ENCODE peak calls at places on chromosomes 5 and 9, in ten cellular contexts. One of them, this sample, is unnamed.
A peak's percentile ranks its signal among the peaks of the same experiment; 100 is the strongest.

GRCh38 chr5:174690256-174690655 is 34.1 kb upstream of the MSX2 start:
- DNase-seq in colonic mucosa: no peak
- DNase-seq in substantia nigra: no peak
- DNase-seq in epithelial cell of prostate: no peak
- DNase-seq in IMR-90: peak; percentile 18
- DNase-seq in thyroid gland: no peak
- DNase-seq in heart right ventricle: no peak
- DNase-seq in fibroblast of lung: peak; percentile 29
- DNase-seq in hepatocyte: peak; percentile 52
- DNase-seq in MM.1S: no peak
- DNase-seq in this sample: no peak

GRCh38 chr5:75640826-75641225 is 29.6 kb downstream of the ANKDD1B start:
- DNase-seq in colonic mucosa: no peak
- DNase-seq in substantia nigra: no peak
- DNase-seq in epithelial cell of prostate: no peak
- DNase-seq in IMR-90: peak; percentile 16
- DNase-seq in thyroid gland: no peak
- DNase-seq in heart right ventricle: no peak
- DNase-seq in fibroblast of lung: peak; percentile 49
- DNase-seq in hepatocyte: no peak
- DNase-seq in MM.1S: no peak
- DNase-seq in this sample: no peak

GRCh38 chr5:148733601-148734438 is 79.5 kb upstream of the HTR4 start:
- DNase-seq in colonic mucosa: peak; percentile 88
- DNase-seq in substantia nigra: peak; percentile 47
- DNase-seq in epithelial cell of prostate: peak; percentile 44
- DNase-seq in IMR-90: peak; percentile 84
- DNase-seq in thyroid gland: peak; percentile 83
- DNase-seq in heart right ventricle: peak; percentile 86
- DNase-seq in fibroblast of lung: peak; percentile 74
- DNase-seq in hepatocyte: peak; percentile 91
- DNase-seq in MM.1S: peak; percentile 86
- DNase-seq in this sample: peak; percentile 38

GRCh38 chr5:87009146-87009545 is 258.5 kb upstream of the RASA1 start:
- DNase-seq in colonic mucosa: no peak
- DNase-seq in substantia nigra: no peak
- DNase-seq in epithelial cell of prostate: no peak
- DNase-seq in IMR-90: peak; percentile 24
- DNase-seq in thyroid gland: no peak
- DNase-seq in heart right ventricle: no peak
- DNase-seq in fibroblast of lung: peak; percentile 69
- DNase-seq in hepatocyte: no peak
- DNase-seq in MM.1S: no peak
- DNase-seq in this sample: no peak

GRCh38 chr9:71762900-71763653 is 5.2 kb downstream of the CEMIP2 start:
- DNase-seq in colonic mucosa: peak; percentile 18
- DNase-seq in substantia nigra: no peak
- DNase-seq in epithelial cell of prostate: no peak
- DNase-seq in IMR-90: peak; percentile 84
- DNase-seq in thyroid gland: no peak
- DNase-seq in heart right ventricle: no peak
- DNase-seq in fibroblast of lung: peak; percentile 93
- DNase-seq in hepatocyte: no peak
- DNase-seq in MM.1S: no peak
- DNase-seq in this sample: no peak

GRCh38 chr5:158246661-158247060 is 387.7 kb upstream of the CLINT1 start:
- DNase-seq in colonic mucosa: no peak
- DNase-seq in substantia nigra: no peak
- DNase-seq in epithelial cell of prostate: no peak
- DNase-seq in IMR-90: no peak
- DNase-seq in thyroid gland: no peak
- DNase-seq in heart right ventricle: no peak
- DNase-seq in fibroblast of lung: no peak
- DNase-seq in hepatocyte: no peak
- DNase-seq in MM.1S: no peak
- DNase-seq in this sample: no peak

GRCh38 chr5:64722588-64722987 is 32.3 kb downstream of the SHISAL2B start:
- DNase-seq in colonic mucosa: no peak
- DNase-seq in substantia nigra: no peak
- DNase-seq in epithelial cell of prostate: no peak
- DNase-seq in IMR-90: no peak
- DNase-seq in thyroid gland: no peak
- DNase-seq in heart right ventricle: no peak
- DNase-seq in fibroblast of lung: no peak
- DNase-seq in hepatocyte: no peak
- DNase-seq in MM.1S: no peak
- DNase-seq in this sample: no peak

GRCh38 chr9:19033015-19033414 is at the start of gene SAXO1:
- DNase-seq in colonic mucosa: no peak
- DNase-seq in substantia nigra: no peak
- DNase-seq in epithelial cell of prostate: no peak
- DNase-seq in IMR-90: no peak
- DNase-seq in thyroid gland: no peak
- DNase-seq in heart right ventricle: no peak
- DNase-seq in fibroblast of lung: no peak
- DNase-seq in hepatocyte: no peak
- DNase-seq in MM.1S: no peak
- DNase-seq in this sample: no peak

GRCh38 chr5:173915310-173916005 is 27.3 kb downstream of the CPEB4 start:
- DNase-seq in colonic mucosa: no peak
- DNase-seq in substantia nigra: no peak
- DNase-seq in epithelial cell of prostate: no peak
- DNase-seq in IMR-90: no peak
- DNase-seq in thyroid gland: no peak
- DNase-seq in heart right ventricle: no peak
- DNase-seq in fibroblast of lung: no peak
- DNase-seq in hepatocyte: no peak
- DNase-seq in MM.1S: peak; percentile 23
- DNase-seq in this sample: no peak

GRCh38 chr5:120062515-120062917 is 401.6 kb upstream of the PRR16 start:
- DNase-seq in colonic mucosa: no peak
- DNase-seq in substantia nigra: no peak
- DNase-seq in epithelial cell of prostate: peak; percentile 62
- DNase-seq in IMR-90: peak; percentile 61
- DNase-seq in thyroid gland: no peak
- DNase-seq in heart right ventricle: no peak
- DNase-seq in fibroblast of lung: peak; percentile 84
- DNase-seq in hepatocyte: no peak
- DNase-seq in MM.1S: no peak
- DNase-seq in this sample: no peak

DNA sequence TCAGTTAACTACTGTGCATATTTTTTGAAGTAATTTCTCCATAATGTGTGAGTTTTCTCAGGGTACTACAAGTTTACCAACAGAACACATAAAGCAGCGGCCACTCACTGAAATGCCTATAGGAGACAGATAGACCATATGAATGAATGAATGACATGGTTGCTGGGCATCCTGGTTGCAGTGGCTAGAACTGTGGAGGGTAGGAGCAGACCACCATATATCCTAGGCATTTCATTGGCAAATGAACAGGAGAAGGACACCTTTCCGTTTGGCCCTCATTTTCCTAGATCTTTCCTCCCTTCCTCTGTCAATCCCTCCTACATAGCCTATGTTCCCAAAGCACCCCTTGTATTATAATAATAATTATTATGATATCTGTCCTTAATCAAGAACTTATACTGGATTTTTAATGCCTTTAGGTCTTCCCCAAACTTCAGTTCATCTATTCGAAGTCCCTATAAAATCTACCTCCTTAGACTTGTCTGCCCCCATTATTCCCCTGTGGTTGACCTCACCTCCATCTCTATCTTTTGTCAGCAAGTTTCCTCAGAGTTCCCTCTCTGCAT is 472.2 kb downstream of the RAB3C start:
- DNase-seq in colonic mucosa: no peak
- DNase-seq in substantia nigra: no peak
- DNase-seq in epithelial cell of prostate: no peak
- DNase-seq in IMR-90: no peak
- DNase-seq in thyroid gland: no peak
- DNase-seq in heart right ventricle: no peak
- DNase-seq in fibroblast of lung: no peak
- DNase-seq in hepatocyte: no peak
- DNase-seq in MM.1S: no peak
- DNase-seq in this sample: no peak
- H3K27ac ChIP-seq in colonic mucosa: no peak overlapping the region
- H3K27ac ChIP-seq in substantia nigra: no peak overlapping the region
- H3K27ac ChIP-seq in epithelial cell of prostate: no peak overlapping the region
- H3K27ac ChIP-seq in IMR-90: no peak overlapping the region
- H3K27ac ChIP-seq in thyroid gland: no peak overlapping the region
- H3K27ac ChIP-seq in heart right ventricle: no peak overlapping the region
- H3K27ac ChIP-seq in fibroblast of lung: no peak overlapping the region
- H3K27ac ChIP-seq in hepatocyte: no peak overlapping the region
- H3K27ac ChIP-seq in MM.1S: no peak overlapping the region
- H3K27ac ChIP-seq in this sample: no peak overlapping the region

DNA sequence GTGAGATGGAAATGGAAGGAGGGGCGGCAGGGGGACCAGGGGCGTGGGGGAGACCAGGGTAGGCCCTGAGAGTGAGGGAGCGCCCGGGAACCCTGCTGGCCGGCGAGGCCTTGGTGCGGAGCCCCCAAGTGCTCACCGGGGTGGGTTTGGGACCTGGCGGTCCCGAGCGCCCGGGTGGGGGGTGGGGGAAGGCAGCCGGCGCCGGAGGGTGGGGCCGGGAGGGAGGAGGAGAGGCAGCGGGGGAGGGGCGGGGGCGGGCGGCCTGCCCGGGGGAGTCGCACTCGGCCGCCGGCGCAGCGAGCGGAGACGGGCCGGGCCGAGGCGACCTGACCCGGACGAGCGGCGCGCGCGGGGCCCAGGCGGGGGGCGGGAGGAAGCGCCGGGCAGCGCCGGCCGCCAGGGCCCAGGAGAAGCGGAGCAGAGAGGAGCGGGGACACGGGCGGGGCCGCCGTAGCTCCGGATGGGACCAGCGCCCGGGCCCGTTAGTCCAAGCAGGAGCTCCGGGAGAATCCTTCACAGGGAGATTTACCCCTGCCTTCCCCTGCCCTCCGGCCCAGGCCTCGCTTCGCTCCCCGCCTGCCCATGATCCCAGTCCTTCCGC is at the start of gene NPR2:
- DNase-seq in colonic mucosa: no peak
- DNase-seq in substantia nigra: no peak
- DNase-seq in epithelial cell of prostate: no peak
- DNase-seq in IMR-90: peak; percentile 9
- DNase-seq in thyroid gland: peak; percentile 43
- DNase-seq in heart right ventricle: peak; percentile 30
- DNase-seq in fibroblast of lung: peak; percentile 27
- DNase-seq in hepatocyte: peak; percentile 71
- DNase-seq in MM.1S: no peak
- DNase-seq in this sample: no peak
- H3K27ac ChIP-seq in colonic mucosa: no peak within 1 kb of the TSS
- H3K27ac ChIP-seq in substantia nigra: peak within 1 kb of the TSS; percentile 47
- H3K27ac ChIP-seq in epithelial cell of prostate: no peak within 1 kb of the TSS
- H3K27ac ChIP-seq in IMR-90: peak within 1 kb of the TSS; percentile 89
- H3K27ac ChIP-seq in thyroid gland: no peak within 1 kb of the TSS
- H3K27ac ChIP-seq in heart right ventricle: peak within 1 kb of the TSS; percentile 79
- H3K27ac ChIP-seq in fibroblast of lung: peak within 1 kb of the TSS; percentile 63
- H3K27ac ChIP-seq in hepatocyte: peak within 1 kb of the TSS; percentile 70
- H3K27ac ChIP-seq in MM.1S: no peak within 1 kb of the TSS
- H3K27ac ChIP-seq in this sample: peak within 1 kb of the TSS; percentile 59

DNA sequence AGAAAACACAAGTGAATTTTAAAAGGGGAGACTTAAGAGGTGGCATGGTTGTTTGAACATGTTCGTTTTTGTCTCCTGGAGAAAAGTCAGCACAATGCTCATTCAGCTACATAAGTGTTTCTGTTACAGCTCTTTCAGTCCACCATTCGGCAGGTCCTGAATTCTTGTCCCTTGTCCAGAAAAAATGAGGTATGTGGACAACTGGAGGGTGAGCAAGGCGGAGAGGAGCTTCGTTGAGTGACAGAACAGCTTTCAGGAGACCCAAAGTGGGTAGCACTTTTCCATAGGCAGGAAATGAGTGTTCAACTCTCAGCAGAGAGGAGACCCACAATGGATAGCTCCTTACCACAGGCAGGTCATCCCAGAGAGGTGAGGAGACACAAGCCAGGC is 4.9 kb downstream of the PDCD1LG2 start:
- DNase-seq in colonic mucosa: no peak
- DNase-seq in substantia nigra: no peak
- DNase-seq in epithelial cell of prostate: no peak
- DNase-seq in IMR-90: no peak
- DNase-seq in thyroid gland: no peak
- DNase-seq in heart right ventricle: no peak
- DNase-seq in fibroblast of lung: peak; percentile 71
- DNase-seq in hepatocyte: no peak
- DNase-seq in MM.1S: no peak
- DNase-seq in this sample: no peak
- H3K27ac ChIP-seq in colonic mucosa: no peak overlapping the region
- H3K27ac ChIP-seq in substantia nigra: no peak overlapping the region
- H3K27ac ChIP-seq in epithelial cell of prostate: no peak overlapping the region
- H3K27ac ChIP-seq in IMR-90: no peak overlapping the region
- H3K27ac ChIP-seq in thyroid gland: no peak overlapping the region
- H3K27ac ChIP-seq in heart right ventricle: no peak overlapping the region
- H3K27ac ChIP-seq in fibroblast of lung: no peak overlapping the region
- H3K27ac ChIP-seq in hepatocyte: no peak overlapping the region
- H3K27ac ChIP-seq in MM.1S: no peak overlapping the region
- H3K27ac ChIP-seq in this sample: no peak overlapping the region

DNA sequence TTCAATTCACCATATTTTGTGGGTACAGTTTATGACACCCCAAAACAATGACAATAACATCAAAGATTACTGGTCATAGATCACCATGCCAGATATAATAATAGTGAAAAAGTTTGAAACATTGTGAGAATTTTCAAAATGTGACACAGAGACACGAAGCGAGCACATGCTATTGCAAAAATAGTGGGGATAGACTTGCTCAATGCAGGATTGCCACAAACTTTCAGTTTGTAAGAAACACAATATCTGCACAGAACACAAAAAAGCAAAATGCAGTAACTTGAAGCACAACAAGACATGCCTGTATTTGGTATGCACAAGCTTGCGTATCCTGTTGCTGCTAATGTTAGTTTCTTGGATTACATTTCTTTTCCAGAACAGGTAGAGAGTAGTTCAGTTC is 35.8 kb downstream of the ARHGEF28 start:
- DNase-seq in colonic mucosa: no peak
- DNase-seq in substantia nigra: no peak
- DNase-seq in epithelial cell of prostate: no peak
- DNase-seq in IMR-90: no peak
- DNase-seq in thyroid gland: no peak
- DNase-seq in heart right ventricle: no peak
- DNase-seq in fibroblast of lung: no peak
- DNase-seq in hepatocyte: no peak
- DNase-seq in MM.1S: no peak
- DNase-seq in this sample: no peak
- H3K27ac ChIP-seq in colonic mucosa: no peak overlapping the region
- H3K27ac ChIP-seq in substantia nigra: no peak overlapping the region
- H3K27ac ChIP-seq in epithelial cell of prostate: no peak overlapping the region
- H3K27ac ChIP-seq in IMR-90: no peak overlapping the region
- H3K27ac ChIP-seq in thyroid gland: peak overlapping the region; percentile 17
- H3K27ac ChIP-seq in heart right ventricle: no peak overlapping the region
- H3K27ac ChIP-seq in fibroblast of lung: no peak overlapping the region
- H3K27ac ChIP-seq in hepatocyte: no peak overlapping the region
- H3K27ac ChIP-seq in MM.1S: no peak overlapping the region
- H3K27ac ChIP-seq in this sample: no peak overlapping the region

GRCh38 chr9:93207860-93208734 is 24.2 kb downstream of the WNK2 start:
- DNase-seq in colonic mucosa: no peak
- DNase-seq in substantia nigra: no peak
- DNase-seq in epithelial cell of prostate: no peak
- DNase-seq in IMR-90: no peak
- DNase-seq in thyroid gland: no peak
- DNase-seq in heart right ventricle: no peak
- DNase-seq in fibroblast of lung: no peak
- DNase-seq in hepatocyte: no peak
- DNase-seq in MM.1S: no peak
- DNase-seq in this sample: no peak
- H3K27ac ChIP-seq in colonic mucosa: peak overlapping the region; percentile 63
- H3K27ac ChIP-seq in substantia nigra: no peak overlapping the region
- H3K27ac ChIP-seq in epithelial cell of prostate: no peak overlapping the region
- H3K27ac ChIP-seq in IMR-90: no peak overlapping the region
- H3K27ac ChIP-seq in thyroid gland: no peak overlapping the region
- H3K27ac ChIP-seq in heart right ventricle: peak overlapping the region; percentile 58
- H3K27ac ChIP-seq in fibroblast of lung: no peak overlapping the region
- H3K27ac ChIP-seq in hepatocyte: peak overlapping the region; percentile 67
- H3K27ac ChIP-seq in MM.1S: no peak overlapping the region
- H3K27ac ChIP-seq in this sample: peak overlapping the region; percentile 88

This sample was measured in caudate nucleus.